ENCODE peak calls at places on chromosome 15, in seven cellular contexts. H is body of pancreas, T is IMR-90, L is A549, D is spleen, A is heart left ventricle, N is tibial nerve. C is an unnamed sample.
A peak's percentile ranks its signal among the peaks of the same experiment; 100 is the strongest.

GRCh38 chr15:58908550-58909309 is 24.7 kb downstream of the SLTM start:
- DNase-seq in L (no peak), H (no peak), T (no peak), A (no peak), D (no peak), N (no peak), C (no peak)

GRCh38 chr15:92383528-92384326 is 10.0 kb upstream of the ST8SIA2 start:
- DNase-seq in T (peak; percentile 3), L (peak; percentile 65), A (no peak), H (peak; percentile 19), D (no peak), N (no peak), C (no peak)

GRCh38 chr15:65371976-65372786 is 5.6 kb downstream of the IGDCC3 start:
- DNase-seq in L (no peak), N (no peak), T (no peak), H (no peak), A (no peak), D (peak; percentile 44), C (no peak)

GRCh38 chr15:51677453-51677852 is 3.9 kb upstream of the SCG3 start:
- DNase-seq in N (no peak), L (no peak), D (no peak), A (no peak), T (no peak), H (no peak), C (no peak)

GRCh38 chr15:44435893-44436667 is 8.7 kb downstream of the CTDSPL2 start:
- DNase-seq in H (no peak), N (no peak), T (peak; percentile 43), L (no peak), D (no peak), A (no peak), C (no peak)

GRCh38 chr15:94297543-94297942 is 66.2 kb downstream of the MCTP2 start:
- DNase-seq in D (no peak), A (no peak), L (no peak), H (no peak), T (no peak), N (no peak), C (no peak)

GRCh38 chr15:85941186-85941855 is 138.3 kb upstream of the AGBL1 start:
- DNase-seq in D (no peak), H (no peak), T (no peak), A (no peak), N (no peak), L (no peak), C (no peak)

GRCh38 chr15:70471517-70471916 is 291.8 kb downstream of the UACA start:
- DNase-seq in T (no peak), H (no peak), L (no peak), N (no peak), A (no peak), D (no peak), C (no peak)

GRCh38 chr15:63764124-63764827 is 69.5 kb downstream of the HERC1 start:
- DNase-seq in N (no peak), D (no peak), L (no peak), T (no peak), H (no peak), A (no peak), C (no peak)

GRCh38 chr15:40948706-40949473 is 4.4 kb upstream of the CHAC1 start:
- DNase-seq in D (peak; percentile 51), A (peak; percentile 7), L (no peak), N (no peak), T (no peak), H (no peak), C (no peak)

GRCh38 chr15:79219393-79220056 is 63.0 kb upstream of the ANKRD34C start:
- DNase-seq in H (no peak), N (no peak), L (no peak), T (no peak), A (no peak), D (no peak), C (no peak)

GRCh38 chr15:65646486-65646885 is 24.7 kb downstream of the SLC24A1 start:
- DNase-seq in N (no peak), D (no peak), H (no peak), A (no peak), L (no peak), T (peak; percentile 65), C (no peak)

GRCh38 chr15:73052679-73053397 is 575 bp downstream of the NEO1 start:
- DNase-seq in D (peak; percentile 74), H (peak; percentile 53), L (peak; percentile 81), N (peak; percentile 16), A (peak; percentile 33), T (peak; percentile 38), C (peak; percentile 62)

GRCh38 chr15:33584797-33585196 is 274.0 kb downstream of the RYR3 start:
- DNase-seq in H (no peak), N (no peak), A (no peak), L (no peak), T (peak; percentile 12), D (no peak), C (no peak)

GRCh38 chr15:88090406-88091085 is 166.0 kb downstream of the NTRK3 start:
- DNase-seq in A (no peak), N (no peak), L (no peak), T (no peak), D (no peak), H (no peak), C (no peak)

GRCh38 chr15:36469567-36469966 is 109.9 kb upstream of the CDIN1 start:
- DNase-seq in A (no peak), T (peak; percentile 73), L (no peak), H (no peak), N (no peak), D (no peak), C (no peak)

GRCh38 chr15:99704444-99704838 is 28.8 kb downstream of the LYSMD4 start:
- DNase-seq in H (peak; percentile 34), T (peak; percentile 90), L (peak; percentile 78), N (no peak), D (no peak), A (no peak), C (no peak)

GRCh38 chr15:81284256-81285031 is 39.5 kb downstream of the STARD5 start:
- DNase-seq in A (no peak), L (no peak), N (no peak), D (no peak), T (no peak), H (no peak), C (peak; percentile 5)

GRCh38 chr15:33623010-33623409 is 312.2 kb downstream of the RYR3 start:
- DNase-seq in T (no peak), D (no peak), A (no peak), N (no peak), H (no peak), L (no peak), C (no peak)

GRCh38 chr15:73231661-73232443 is 136.9 kb downstream of the HCN4 start:
- DNase-seq in N (no peak), A (no peak), H (no peak), L (no peak), D (no peak), T (peak; percentile 76), C (no peak)

GRCh38 chr15:72521682-72522081 is 47.6 kb downstream of the ARIH1 start:
- DNase-seq in D (no peak), L (no peak), H (no peak), N (no peak), A (no peak), T (peak; percentile 43), C (no peak)

GRCh38 chr15:79004336-79004735 is 59.5 kb upstream of the CTSH start:
- DNase-seq in D (no peak), H (no peak), N (no peak), L (no peak), A (peak; percentile 48), T (peak; percentile 87), C (peak; percentile 18)

GRCh38 chr15:98776607-98777281 is 128.4 kb downstream of the IGF1R start:
- DNase-seq in D (peak; percentile 81), A (no peak), H (peak; percentile 58), T (peak; percentile 50), N (peak; percentile 32), L (no peak), C (no peak)

GRCh38 chr15:89381888-89382287 is 47.3 kb upstream of the POLG start:
- DNase-seq in L (no peak), A (no peak), D (no peak), T (no peak), N (no peak), H (no peak), C (no peak)
- TF ChIP-seq POLR2A in L (no peak), A (no peak), D (no peak), T (no peak), N (no peak), H (no peak), C (no peak)

GRCh38 chr15:48340111-48340510 is 8.9 kb downstream of the DUT start:
- DNase-seq in L (no peak), N (no peak), T (no peak), D (no peak), A (no peak), H (no peak), C (no peak)

GRCh38 chr15:48334260-48334659 is 3.0 kb downstream of the DUT start:
- DNase-seq in T (no peak), N (no peak), L (no peak), A (no peak), H (no peak), D (no peak), C (no peak)

GRCh38 chr15:48333553-48333952 is 2.3 kb downstream of the DUT start:
- DNase-seq in A (no peak), T (no peak), H (no peak), D (no peak), L (no peak), N (no peak), C (no peak)

GRCh38 chr15:48337626-48338025 is 6.4 kb downstream of the DUT start:
- DNase-seq in A (no peak), T (no peak), N (no peak), H (no peak), D (no peak), L (no peak), C (no peak)

GRCh38 chr15:48336940-48337339 is 5.7 kb downstream of the DUT start:
- DNase-seq in N (no peak), L (peak; percentile 4), A (no peak), H (no peak), T (peak; percentile 11), D (no peak), C (no peak)
- TF ChIP-seq CTCF in N (no peak), L (peak; percentile 18), A (peak; percentile 30), H (no peak), T (peak; percentile 20), D (no peak), C (no peak)

GRCh38 chr15:42474857-42475256 is 16.1 kb downstream of the ZNF106 start:
- DNase-seq in N (no peak), D (no peak), L (no peak), H (no peak), T (no peak), A (no peak), C (no peak)
- TF ChIP-seq POLR2A in N (no peak), D (no peak), L (no peak), H (no peak), T (no peak), A (no peak), C (no peak)

DNA sequence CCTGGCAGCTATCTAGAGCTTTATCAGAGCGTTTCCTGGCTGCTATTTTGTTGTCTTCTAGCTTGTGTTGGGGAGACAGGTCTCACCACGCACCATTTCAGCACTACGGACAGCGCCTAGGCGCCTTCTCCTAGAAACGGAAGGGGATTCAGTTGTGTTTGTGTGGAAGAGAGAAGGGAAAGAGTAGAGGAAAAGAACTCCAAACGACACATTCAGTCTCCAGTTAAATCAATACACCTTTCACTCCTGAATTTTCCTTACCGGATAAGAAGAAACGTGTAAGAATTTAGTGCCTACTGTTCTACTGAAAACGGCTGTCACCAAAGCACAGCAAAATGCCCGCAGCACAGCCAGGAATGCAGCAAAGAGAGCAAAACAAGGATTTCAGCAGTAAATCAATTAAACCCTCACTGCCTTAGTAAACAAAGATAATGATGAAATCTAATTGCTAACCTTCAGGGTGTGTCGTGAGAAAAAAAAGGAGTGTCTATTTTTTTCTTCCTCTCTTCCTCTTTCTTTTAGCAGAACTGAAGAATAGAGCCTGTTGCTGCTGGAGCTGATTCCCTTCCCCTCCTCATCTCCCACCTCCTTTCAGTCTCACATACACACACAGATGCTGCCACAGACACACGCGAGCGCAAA is 412 bp upstream of the CTXN2 start:
- DNase-seq in H (peak; percentile 74), L (no peak), A (peak; percentile 61), N (peak; percentile 22), T (peak; percentile 72), D (no peak), C (peak; percentile 71)
- TF ChIP-seq CTCF in H (no peak), L (no peak), A (no peak), N (no peak), T (no peak), D (no peak), C (no peak)

C was measured in transverse colon.